ENCODE peak calls at places on chromosome 1, in four cellular contexts. F is fibroblast of lung, P is keratinocyte, V is H9. J is an unnamed sample.
A peak's percentile ranks its signal among the peaks of the same experiment; 100 is the strongest.

GRCh38 chr1:150535511-150536281 is 13.5 kb upstream of the ADAMTSL4 start:
- DNase-seq in F (no peak), P (no peak), V (peak; percentile 32), J (peak; percentile 45)

GRCh38 chr1:201690528-201690927 is 138.4 kb upstream of the IPO9 start:
- DNase-seq in F (no peak), P (no peak), V (no peak), J (no peak)

GRCh38 chr1:226674892-226675719 is 64.0 kb downstream of the ITPKB start:
- DNase-seq in F (peak; percentile 25), P (no peak), V (no peak), J (peak; percentile 70)

GRCh38 chr1:197388801-197389200 is 120.7 kb downstream of the CRB1 start:
- DNase-seq in F (no peak), P (no peak), V (no peak), J (no peak)

GRCh38 chr1:150981177-150981804 is 801 bp upstream of the ANXA9 start:
- DNase-seq in F (no peak), P (no peak), V (peak; percentile 95), J (no peak)

GRCh38 chr1:214637722-214638473 is 34.9 kb downstream of the CENPF start:
- DNase-seq in F (peak; percentile 75), P (no peak), V (no peak), J (no peak)

GRCh38 chr1:154863702-154864174 is 6.3 kb downstream of the KCNN3 start:
- DNase-seq in F (peak; percentile 32), P (no peak), V (peak; percentile 73), J (no peak)

GRCh38 chr1:233337505-233337904 is 10.0 kb downstream of the MAP3K21 start:
- DNase-seq in F (no peak), P (no peak), V (no peak), J (no peak)

GRCh38 chr1:8370928-8371327 is 53.0 kb downstream of the SLC45A1 start:
- DNase-seq in F (no peak), P (no peak), V (no peak), J (no peak)

GRCh38 chr1:182101415-182102041 is 40.0 kb upstream of the ZNF648 start:
- DNase-seq in F (no peak), P (peak; percentile 65), V (peak; percentile 98), J (no peak)

GRCh38 chr1:89822999-89823628 is 2.3 kb downstream of the LRRC8D start:
- DNase-seq in F (peak; percentile 77), P (no peak), V (no peak), J (no peak)

GRCh38 chr1:234706199-234706598 is 96.2 kb upstream of the IRF2BP2 start:
- DNase-seq in F (no peak), P (no peak), V (no peak), J (no peak)

GRCh38 chr1:39023140-39023539 is 3.0 kb upstream of the NDUFS5 start:
- DNase-seq in F (no peak), P (no peak), V (no peak), J (no peak)

GRCh38 chr1:89962024-89962741 is 32.7 kb upstream of the ZNF326 start:
- DNase-seq in F (no peak), P (no peak), V (no peak), J (no peak)

GRCh38 chr1:231208980-231209379 is 32.0 kb upstream of the GNPAT start:
- DNase-seq in F (no peak), P (no peak), V (no peak), J (peak; percentile 72)

GRCh38 chr1:199096601-199097000 is 457.8 kb downstream of the PTPRC start:
- DNase-seq in F (no peak), P (no peak), V (no peak), J (no peak)

GRCh38 chr1:150192012-150192411 is 42.3 kb downstream of the PLEKHO1 start:
- DNase-seq in F (no peak), P (no peak), V (no peak), J (no peak)

GRCh38 chr1:221809101-221810029 is 67.5 kb upstream of the DUSP10 start:
- DNase-seq in F (peak; percentile 20), P (no peak), V (no peak), J (no peak)

GRCh38 chr1:5915587-5916571 is 76.3 kb downstream of the NPHP4 start:
- DNase-seq in F (peak; percentile 63), P (no peak), V (peak; percentile 20), J (no peak)

GRCh38 chr1:25193151-25193742 is 39.1 kb downstream of the SYF2 start:
- DNase-seq in F (no peak), P (no peak), V (no peak), J (no peak)

GRCh38 chr1:20271498-20272400 is 18.9 kb upstream of the VWA5B1 start:
- DNase-seq in F (no peak), P (no peak), V (no peak), J (no peak)

GRCh38 chr1:67355745-67356424 is 48.2 kb downstream of the IL12RB2 start:
- DNase-seq in F (peak; percentile 41), P (peak; percentile 75), V (no peak), J (no peak)

GRCh38 chr1:100380635-100381034 is 28.3 kb downstream of the CDC14A start:
- DNase-seq in F (no peak), P (no peak), V (no peak), J (no peak)

GRCh38 chr1:116075981-116076380 is 35.2 kb upstream of the MAB21L3 start:
- DNase-seq in F (no peak), P (peak; percentile 38), V (no peak), J (no peak)

GRCh38 chr1:235901461-235901860 is 34.8 kb upstream of the LYST start:
- DNase-seq in F (peak; percentile 88), P (no peak), V (no peak), J (no peak)

GRCh38 chr1:242146640-242147039 is 147.7 kb upstream of the MAP1LC3C start:
- DNase-seq in F (peak; percentile 11), P (no peak), V (no peak), J (no peak)

GRCh38 chr1:42176902-42177519 is 12.5 kb upstream of the GUCA2A start:
- DNase-seq in F (peak; percentile 63), P (no peak), V (peak; percentile 71), J (no peak)

GRCh38 chr1:217955723-217956122 is 324.6 kb downstream of the SPATA17 start:
- DNase-seq in F (no peak), P (no peak), V (no peak), J (no peak)

GRCh38 chr1:56803561-56804156 is 15.5 kb downstream of the FYB2 start:
- DNase-seq in F (peak; percentile 14), P (no peak), V (peak; percentile 70), J (no peak)

GRCh38 chr1:178513278-178513983 is 522 bp downstream of the TEX35 start:
- DNase-seq in F (peak; percentile 51), P (no peak), V (no peak), J (peak; percentile 49)

GRCh38 chr1:225749706-225750105 is 27.9 kb upstream of the SRP9 start:
- DNase-seq in F (no peak), P (no peak), V (no peak), J (no peak)

GRCh38 chr1:108686609-108687313 is 5.3 kb upstream of the PRPF38B start:
- DNase-seq in F (peak; percentile 6), P (no peak), V (no peak), J (no peak)

GRCh38 chr1:20184997-20185833 is 681 bp upstream of the UBXN10 start:
- DNase-seq in F (no peak), P (no peak), V (no peak), J (no peak)

GRCh38 chr1:17725084-17725718 is 29.9 kb upstream of the ACTL8 start:
- DNase-seq in F (no peak), P (no peak), V (no peak), J (no peak)

GRCh38 chr1:204989266-204990058 is 53.5 kb upstream of the CNTN2 start:
- DNase-seq in F (peak; percentile 59), P (peak; percentile 30), V (peak; percentile 89), J (peak; percentile 68)

GRCh38 chr1:197521118-197521739 is 253.2 kb downstream of the CRB1 start:
- DNase-seq in F (peak; percentile 49), P (no peak), V (no peak), J (no peak)

GRCh38 chr1:209106237-209106741 is 477.2 kb upstream of the CAMK1G start:
- DNase-seq in F (peak; percentile 53), P (no peak), V (peak; percentile 40), J (no peak)

GRCh38 chr1:235945775-235946565 is 79.3 kb upstream of the LYST start:
- DNase-seq in F (no peak), P (no peak), V (no peak), J (no peak)

GRCh38 chr1:95287825-95288224 is 53.8 kb downstream of the RWDD3 start:
- DNase-seq in F (no peak), P (no peak), V (no peak), J (no peak)

GRCh38 chr1:12457771-12458170 is 160.2 kb downstream of the DHRS3 start:
- DNase-seq in F (peak; percentile 86), P (no peak), V (no peak), J (no peak)

GRCh38 chr1:12453400-12454343 is 164.3 kb downstream of the DHRS3 start:
- DNase-seq in F (no peak), P (no peak), V (no peak), J (no peak)

GRCh38 chr1:12456979-12457378 is 161.0 kb downstream of the DHRS3 start:
- DNase-seq in F (peak; percentile 50), P (no peak), V (no peak), J (no peak)

GRCh38 chr1:12452262-12452661 is 165.7 kb downstream of the DHRS3 start:
- DNase-seq in F (no peak), P (no peak), V (no peak), J (no peak)

GRCh38 chr1:12454406-12455391 is 163.3 kb downstream of the DHRS3 start:
- DNase-seq in F (peak; percentile 52), P (no peak), V (no peak), J (peak; percentile 87)
- H3K9ac ChIP-seq in F (no peak overlapping the region), P (no peak overlapping the region), V (no peak overlapping the region), J (peak overlapping the region; percentile 14)

DNA sequence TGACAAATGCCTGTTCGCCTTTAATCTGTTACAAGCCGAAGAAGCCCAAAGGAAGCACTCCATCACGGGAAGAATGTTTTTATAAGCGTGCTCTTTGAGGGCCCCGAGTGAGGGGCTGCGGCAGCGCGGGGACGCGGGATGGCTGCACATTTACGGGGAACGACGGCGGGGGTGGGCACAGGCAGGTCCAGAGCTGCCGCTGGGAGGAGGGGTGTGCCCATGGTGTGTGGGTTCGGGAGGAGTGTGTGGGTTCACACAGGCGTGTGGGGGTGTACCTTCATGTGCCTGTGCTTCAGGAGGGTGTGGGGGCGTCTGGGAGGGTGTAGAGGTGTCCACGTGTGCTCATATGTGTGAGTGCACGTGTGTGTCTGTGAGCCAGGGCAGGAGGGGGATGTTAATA is 155.9 kb upstream of the ZC3H12A start:
- DNase-seq in F (no peak), P (no peak), V (no peak), J (no peak)
- H3K4me1 ChIP-seq in F (no peaks in the 10 kb centered on the region), P (no peaks in the 10 kb centered on the region), V (peaks cover 24% of the 10 kb centered on the region), J (peaks cover 2% of the 10 kb centered on the region)

GRCh38 chr1:174800951-174801350 is 198.8 kb upstream of the CACYBP start:
- DNase-seq in F (no peak), P (no peak), V (no peak), J (no peak)
- H3K9ac ChIP-seq in F (no peak overlapping the region), P (no peak overlapping the region), V (no peak overlapping the region), J (peak overlapping the region; percentile 77)

GRCh38 chr1:49556676-49557234 is 467.0 kb downstream of the AGBL4 start:
- DNase-seq in F (no peak), P (no peak), V (no peak), J (peak; percentile 71)
- H3K4me1 ChIP-seq in F (no peaks in the 10 kb centered on the region), P (no peaks in the 10 kb centered on the region), V (no peaks in the 10 kb centered on the region), J (no peaks in the 10 kb centered on the region)

GRCh38 chr1:94043738-94044289 is 77.1 kb downstream of the ABCA4 start:
- DNase-seq in F (no peak), P (no peak), V (no peak), J (no peak)
- H3K9ac ChIP-seq in F (no peak overlapping the region), P (no peak overlapping the region), V (no peak overlapping the region), J (no peak overlapping the region)

GRCh38 chr1:206563367-206563953 is 48.8 kb downstream of the EIF2D start:
- DNase-seq in F (no peak), P (no peak), V (no peak), J (no peak)
- H3K4me1 ChIP-seq in F (no peaks in the 10 kb centered on the region), P (peaks cover 3% of the 10 kb centered on the region), V (no peaks in the 10 kb centered on the region), J (peaks cover 4% of the 10 kb centered on the region)

GRCh38 chr1:53195913-53196484 is 625 bp upstream of the CPT2 start:
- DNase-seq in F (no peak), P (no peak), V (no peak), J (no peak)
- H3K9ac ChIP-seq in F (no peak overlapping the region), P (peak overlapping the region; percentile 84), V (peak overlapping the region; percentile 46), J (peak overlapping the region; percentile 75)

J was measured in kidney.